ENCODE peak calls at places on chromosomes 13 and 19, in eight cellular contexts. One of them, this sample, is unnamed.

GRCh38 chr19:4337906-4338440 is 654 bp downstream of the STAP2 start:
- DNase-seq in RWPE1: no peak
- DNase-seq in lung: no peak
- DNase-seq in esophagus muscularis mucosa: no peak
- DNase-seq in tibial artery: no peak
- DNase-seq in neuronal stem cell: no peak
- DNase-seq in Peyer's patch: peak
- DNase-seq in pancreas: no peak
- DNase-seq in this sample: no peak

GRCh38 chr13:45341799-45342584 is 1.0 kb upstream of the TPT1 start:
- DNase-seq in lung: peak
- DNase-seq in tibial artery: peak
- DNase-seq in esophagus muscularis mucosa: no peak
- DNase-seq in neuronal stem cell: no peak
- DNase-seq in Peyer's patch: peak
- DNase-seq in RWPE1: no peak
- DNase-seq in pancreas: no peak
- DNase-seq in this sample: no peak

GRCh38 chr13:43835701-43836100 is 43.8 kb downstream of the CCDC122 start:
- DNase-seq in lung: no peak
- DNase-seq in Peyer's patch: no peak
- DNase-seq in esophagus muscularis mucosa: no peak
- DNase-seq in tibial artery: no peak
- DNase-seq in pancreas: no peak
- DNase-seq in RWPE1: no peak
- DNase-seq in neuronal stem cell: no peak
- DNase-seq in this sample: no peak

GRCh38 chr19:53294786-53295441 is 27.4 kb upstream of the VN1R4 start:
- DNase-seq in pancreas: no peak
- DNase-seq in RWPE1: no peak
- DNase-seq in neuronal stem cell: no peak
- DNase-seq in lung: no peak
- DNase-seq in tibial artery: no peak
- DNase-seq in Peyer's patch: no peak
- DNase-seq in esophagus muscularis mucosa: no peak
- DNase-seq in this sample: no peak

GRCh38 chr19:16078759-16079707 is 2.7 kb downstream of the TPM4 start:
- DNase-seq in esophagus muscularis mucosa: peak
- DNase-seq in RWPE1: no peak
- DNase-seq in lung: peak
- DNase-seq in Peyer's patch: no peak
- DNase-seq in pancreas: peak
- DNase-seq in tibial artery: peak
- DNase-seq in neuronal stem cell: no peak
- DNase-seq in this sample: peak

GRCh38 chr13:25286308-25286968 is 850 bp downstream of the MTMR6 start:
- DNase-seq in lung: no peak
- DNase-seq in Peyer's patch: no peak
- DNase-seq in RWPE1: peak
- DNase-seq in pancreas: no peak
- DNase-seq in esophagus muscularis mucosa: no peak
- DNase-seq in tibial artery: no peak
- DNase-seq in neuronal stem cell: peak
- DNase-seq in this sample: no peak

GRCh38 chr13:43804461-43805070 is 17.8 kb upstream of the ENOX1 start:
- DNase-seq in esophagus muscularis mucosa: no peak
- DNase-seq in tibial artery: no peak
- DNase-seq in lung: no peak
- DNase-seq in pancreas: no peak
- DNase-seq in Peyer's patch: no peak
- DNase-seq in RWPE1: peak
- DNase-seq in neuronal stem cell: peak
- DNase-seq in this sample: no peak

GRCh38 chr19:14476663-14477401 is 1.7 kb upstream of the PTGER1 start:
- DNase-seq in neuronal stem cell: no peak
- DNase-seq in RWPE1: peak
- DNase-seq in tibial artery: peak
- DNase-seq in lung: no peak
- DNase-seq in pancreas: no peak
- DNase-seq in Peyer's patch: no peak
- DNase-seq in esophagus muscularis mucosa: no peak
- DNase-seq in this sample: peak

GRCh38 chr13:26784704-26785639 is 24.4 kb upstream of the GPR12 start:
- DNase-seq in neuronal stem cell: no peak
- DNase-seq in pancreas: no peak
- DNase-seq in esophagus muscularis mucosa: no peak
- DNase-seq in RWPE1: no peak
- DNase-seq in tibial artery: peak
- DNase-seq in Peyer's patch: no peak
- DNase-seq in lung: no peak
- DNase-seq in this sample: no peak

GRCh38 chr19:55675661-55676354 is 782 bp downstream of the EPN1 start:
- DNase-seq in pancreas: no peak
- DNase-seq in esophagus muscularis mucosa: no peak
- DNase-seq in Peyer's patch: no peak
- DNase-seq in RWPE1: no peak
- DNase-seq in tibial artery: no peak
- DNase-seq in neuronal stem cell: no peak
- DNase-seq in lung: no peak
- DNase-seq in this sample: no peak

GRCh38 chr19:651114-651818 is 11.6 kb downstream of the FGF22 start:
- DNase-seq in pancreas: no peak
- DNase-seq in RWPE1: no peak
- DNase-seq in tibial artery: no peak
- DNase-seq in neuronal stem cell: no peak
- DNase-seq in esophagus muscularis mucosa: no peak
- DNase-seq in Peyer's patch: no peak
- DNase-seq in lung: no peak
- DNase-seq in this sample: no peak

GRCh38 chr19:653425-653824 is 9.6 kb downstream of the RNF126 start:
- DNase-seq in lung: no peak
- DNase-seq in neuronal stem cell: no peak
- DNase-seq in pancreas: no peak
- DNase-seq in Peyer's patch: no peak
- DNase-seq in RWPE1: no peak
- DNase-seq in esophagus muscularis mucosa: no peak
- DNase-seq in tibial artery: no peak
- DNase-seq in this sample: no peak

GRCh38 chr19:651991-652390 is 11.0 kb downstream of the RNF126 start:
- DNase-seq in neuronal stem cell: no peak
- DNase-seq in pancreas: no peak
- DNase-seq in esophagus muscularis mucosa: no peak
- DNase-seq in Peyer's patch: no peak
- DNase-seq in lung: no peak
- DNase-seq in tibial artery: no peak
- DNase-seq in RWPE1: no peak
- DNase-seq in this sample: no peak

GRCh38 chr19:650121-650520 is 10.4 kb downstream of the FGF22 start:
- DNase-seq in neuronal stem cell: no peak
- DNase-seq in pancreas: no peak
- DNase-seq in lung: no peak
- DNase-seq in tibial artery: no peak
- DNase-seq in esophagus muscularis mucosa: no peak
- DNase-seq in Peyer's patch: no peak
- DNase-seq in RWPE1: no peak
- DNase-seq in this sample: no peak

GRCh38 chr19:652467-653389 is 10.3 kb downstream of the RNF126 start:
- DNase-seq in esophagus muscularis mucosa: no peak
- DNase-seq in lung: no peak
- DNase-seq in Peyer's patch: no peak
- DNase-seq in pancreas: no peak
- DNase-seq in RWPE1: no peak
- DNase-seq in tibial artery: no peak
- DNase-seq in neuronal stem cell: no peak
- DNase-seq in this sample: no peak
- H3K27ac ChIP-seq in esophagus muscularis mucosa: no peak
- H3K27ac ChIP-seq in lung: no peak
- H3K27ac ChIP-seq in Peyer's patch: no peak
- H3K27ac ChIP-seq in pancreas: no peak
- H3K27ac ChIP-seq in RWPE1: peak
- H3K27ac ChIP-seq in tibial artery: no peak
- H3K27ac ChIP-seq in neuronal stem cell: no peak
- H3K27ac ChIP-seq in this sample: no peak

GRCh38 chr19:6057651-6058365 is 52.5 kb downstream of the RFX2 start:
- DNase-seq in pancreas: no peak
- DNase-seq in neuronal stem cell: no peak
- DNase-seq in lung: no peak
- DNase-seq in tibial artery: no peak
- DNase-seq in Peyer's patch: no peak
- DNase-seq in RWPE1: no peak
- DNase-seq in esophagus muscularis mucosa: peak
- DNase-seq in this sample: no peak
- H3K27ac ChIP-seq in pancreas: peak
- H3K27ac ChIP-seq in neuronal stem cell: no peak
- H3K27ac ChIP-seq in lung: peak
- H3K27ac ChIP-seq in tibial artery: peak
- H3K27ac ChIP-seq in Peyer's patch: peak
- H3K27ac ChIP-seq in RWPE1: peak
- H3K27ac ChIP-seq in esophagus muscularis mucosa: peak
- H3K27ac ChIP-seq in this sample: peak

DNA sequence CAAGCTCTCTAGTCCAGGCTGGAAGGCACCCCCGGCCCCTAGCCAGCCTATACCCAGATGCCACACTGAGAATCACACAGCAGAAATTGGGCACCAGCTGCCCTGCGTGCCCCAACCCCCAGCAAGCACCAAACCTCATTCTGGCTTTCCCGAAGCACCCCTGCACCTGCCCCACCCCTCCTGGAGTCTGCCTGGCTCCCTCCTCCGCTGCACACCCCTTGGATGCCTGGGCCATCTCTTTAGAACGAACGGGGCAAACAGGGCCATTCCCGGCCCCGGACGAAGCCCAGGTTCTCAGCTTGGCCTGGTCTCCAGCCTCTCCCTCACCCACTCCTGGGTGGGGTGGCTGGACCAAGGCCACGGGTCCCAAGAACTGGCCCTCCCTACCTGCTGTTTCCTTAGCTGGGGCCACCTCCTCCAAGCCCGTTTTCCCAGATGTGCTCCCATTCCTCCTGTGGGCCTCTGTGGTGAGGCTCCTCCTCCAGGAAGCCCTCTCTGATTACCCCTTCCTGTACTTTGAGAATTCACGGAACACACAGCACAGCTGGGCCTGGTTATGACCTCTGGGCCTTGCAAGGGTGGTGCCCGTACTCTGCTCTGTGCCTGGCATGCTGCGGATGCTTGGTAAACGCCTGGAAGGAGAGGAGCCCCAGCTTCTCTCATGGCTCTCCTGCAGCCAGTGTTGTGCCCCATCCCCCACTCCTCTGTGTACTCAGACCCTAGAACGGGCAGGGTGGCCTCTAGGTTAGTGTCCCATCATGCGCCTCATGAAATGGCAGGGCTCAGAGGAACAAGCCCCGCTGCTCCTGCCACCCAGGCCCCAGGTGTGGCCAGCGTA is 21.4 kb downstream of the CEBPG start:
- DNase-seq in esophagus muscularis mucosa: no peak
- DNase-seq in pancreas: no peak
- DNase-seq in lung: no peak
- DNase-seq in Peyer's patch: peak
- DNase-seq in tibial artery: peak
- DNase-seq in RWPE1: no peak
- DNase-seq in neuronal stem cell: no peak
- DNase-seq in this sample: no peak
- H3K27ac ChIP-seq in esophagus muscularis mucosa: peak
- H3K27ac ChIP-seq in pancreas: no peak
- H3K27ac ChIP-seq in lung: no peak
- H3K27ac ChIP-seq in Peyer's patch: peak
- H3K27ac ChIP-seq in tibial artery: no peak
- H3K27ac ChIP-seq in RWPE1: peak
- H3K27ac ChIP-seq in neuronal stem cell: no peak
- H3K27ac ChIP-seq in this sample: peak

GRCh38 chr13:54133721-54134120 is 1105.1 kb downstream of the OLFM4 start:
- DNase-seq in Peyer's patch: no peak
- DNase-seq in tibial artery: no peak
- DNase-seq in RWPE1: no peak
- DNase-seq in neuronal stem cell: no peak
- DNase-seq in esophagus muscularis mucosa: no peak
- DNase-seq in lung: no peak
- DNase-seq in pancreas: no peak
- DNase-seq in this sample: no peak
- H3K27ac ChIP-seq in Peyer's patch: no peak
- H3K27ac ChIP-seq in tibial artery: no peak
- H3K27ac ChIP-seq in RWPE1: no peak
- H3K27ac ChIP-seq in neuronal stem cell: no peak
- H3K27ac ChIP-seq in esophagus muscularis mucosa: no peak
- H3K27ac ChIP-seq in lung: no peak
- H3K27ac ChIP-seq in pancreas: no peak
- H3K27ac ChIP-seq in this sample: no peak

This sample was measured in epithelial cell of prostate.